ENCODE peak calls at places on chromosomes 5 and 9, in seven cellular contexts. One of them, this sample, is unnamed.

GRCh38 chr5:103617913-103618312 is 55.3 kb upstream of the NUDT12 start:
- DNase-seq in H9: no peak
- DNase-seq in neuronal stem cell: no peak
- DNase-seq in H1: no peak
- DNase-seq in mesendoderm: no peak
- DNase-seq in IMR-90: no peak
- DNase-seq in mesenchymal stem cell: no peak
- DNase-seq in this sample: no peak

GRCh38 chr9:70260007-70260443 is 1.2 kb downstream of the SMC5 start:
- DNase-seq in H9: no peak
- DNase-seq in neuronal stem cell: no peak
- DNase-seq in H1: no peak
- DNase-seq in mesendoderm: no peak
- DNase-seq in IMR-90: no peak
- DNase-seq in mesenchymal stem cell: no peak
- DNase-seq in this sample: peak

GRCh38 chr5:162956570-162956969 is 480.8 kb upstream of the CCNG1 start:
- DNase-seq in H9: no peak
- DNase-seq in neuronal stem cell: no peak
- DNase-seq in H1: no peak
- DNase-seq in mesendoderm: peak
- DNase-seq in IMR-90: no peak
- DNase-seq in mesenchymal stem cell: no peak
- DNase-seq in this sample: no peak

GRCh38 chr9:121498487-121499176 is 1.0 kb downstream of the GGTA1 start:
- DNase-seq in H9: peak
- DNase-seq in neuronal stem cell: peak
- DNase-seq in H1: peak
- DNase-seq in mesendoderm: peak
- DNase-seq in IMR-90: peak
- DNase-seq in mesenchymal stem cell: peak
- DNase-seq in this sample: peak

GRCh38 chr5:124735169-124735858 is 11.1 kb downstream of the ZNF608 start:
- DNase-seq in H9: peak
- DNase-seq in neuronal stem cell: no peak
- DNase-seq in H1: peak
- DNase-seq in mesendoderm: peak
- DNase-seq in IMR-90: no peak
- DNase-seq in mesenchymal stem cell: peak
- DNase-seq in this sample: peak

GRCh38 chr5:21711854-21712752 is 1141.0 kb downstream of the CDH12 start:
- DNase-seq in H9: no peak
- DNase-seq in neuronal stem cell: no peak
- DNase-seq in H1: no peak
- DNase-seq in mesendoderm: peak
- DNase-seq in IMR-90: peak
- DNase-seq in mesenchymal stem cell: no peak
- DNase-seq in this sample: peak

GRCh38 chr5:150503977-150504620 is 3.8 kb upstream of the NDST1 start:
- DNase-seq in H9: no peak
- DNase-seq in neuronal stem cell: no peak
- DNase-seq in H1: no peak
- DNase-seq in mesendoderm: no peak
- DNase-seq in IMR-90: no peak
- DNase-seq in mesenchymal stem cell: no peak
- DNase-seq in this sample: no peak

GRCh38 chr9:108443741-108444140 is 412.0 kb downstream of the ACTL7B start:
- DNase-seq in H9: no peak
- DNase-seq in neuronal stem cell: no peak
- DNase-seq in H1: no peak
- DNase-seq in mesendoderm: no peak
- DNase-seq in IMR-90: peak
- DNase-seq in mesenchymal stem cell: peak
- DNase-seq in this sample: no peak

GRCh38 chr9:81083062-81083461 is 606.3 kb downstream of the TLE1 start:
- DNase-seq in H9: peak
- DNase-seq in neuronal stem cell: peak
- DNase-seq in H1: no peak
- DNase-seq in mesendoderm: peak
- DNase-seq in IMR-90: peak
- DNase-seq in mesenchymal stem cell: peak
- DNase-seq in this sample: no peak

GRCh38 chr5:84119252-84119651 is 265.4 kb downstream of the EDIL3 start:
- DNase-seq in H9: no peak
- DNase-seq in neuronal stem cell: no peak
- DNase-seq in H1: no peak
- DNase-seq in mesendoderm: no peak
- DNase-seq in IMR-90: no peak
- DNase-seq in mesenchymal stem cell: no peak
- DNase-seq in this sample: no peak

GRCh38 chr9:92607088-92607487 is 62.8 kb downstream of the IPPK start:
- DNase-seq in H9: no peak
- DNase-seq in neuronal stem cell: no peak
- DNase-seq in H1: no peak
- DNase-seq in mesendoderm: no peak
- DNase-seq in IMR-90: peak
- DNase-seq in mesenchymal stem cell: peak
- DNase-seq in this sample: no peak

GRCh38 chr5:181215997-181216982 is 6.8 kb upstream of the TRIM41 start:
- DNase-seq in H9: peak
- DNase-seq in neuronal stem cell: no peak
- DNase-seq in H1: no peak
- DNase-seq in mesendoderm: no peak
- DNase-seq in IMR-90: no peak
- DNase-seq in mesenchymal stem cell: no peak
- DNase-seq in this sample: peak

GRCh38 chr9:114266969-114267368 is 55.9 kb upstream of the ORM1 start:
- DNase-seq in H9: no peak
- DNase-seq in neuronal stem cell: no peak
- DNase-seq in H1: no peak
- DNase-seq in mesendoderm: no peak
- DNase-seq in IMR-90: peak
- DNase-seq in mesenchymal stem cell: no peak
- DNase-seq in this sample: no peak
- H4K8ac ChIP-seq in H9: no peak
- H4K8ac ChIP-seq in neuronal stem cell: no peak
- H4K8ac ChIP-seq in H1: no peak
- H4K8ac ChIP-seq in mesendoderm: no peak
- H4K8ac ChIP-seq in IMR-90: no peak
- H4K8ac ChIP-seq in mesenchymal stem cell: no peak
- H4K8ac ChIP-seq in this sample: no peak

GRCh38 chr5:116448869-116449453 is 125.7 kb downstream of the SEMA6A start:
- DNase-seq in H9: no peak
- DNase-seq in neuronal stem cell: no peak
- DNase-seq in H1: no peak
- DNase-seq in mesendoderm: no peak
- DNase-seq in IMR-90: no peak
- DNase-seq in mesenchymal stem cell: no peak
- DNase-seq in this sample: no peak
- H4K8ac ChIP-seq in H9: no peak
- H4K8ac ChIP-seq in neuronal stem cell: no peak
- H4K8ac ChIP-seq in H1: no peak
- H4K8ac ChIP-seq in mesendoderm: no peak
- H4K8ac ChIP-seq in IMR-90: no peak
- H4K8ac ChIP-seq in mesenchymal stem cell: no peak
- H4K8ac ChIP-seq in this sample: no peak

GRCh38 chr9:136913701-136914438 is 27.6 kb downstream of the TRAF2 start:
- DNase-seq in H9: peak
- DNase-seq in neuronal stem cell: no peak
- DNase-seq in H1: no peak
- DNase-seq in mesendoderm: no peak
- DNase-seq in IMR-90: no peak
- DNase-seq in mesenchymal stem cell: no peak
- DNase-seq in this sample: no peak

GRCh38 chr9:136920069-136920468 is 24.5 kb downstream of the FBXW5 start:
- DNase-seq in H9: peak
- DNase-seq in neuronal stem cell: no peak
- DNase-seq in H1: no peak
- DNase-seq in mesendoderm: no peak
- DNase-seq in IMR-90: no peak
- DNase-seq in mesenchymal stem cell: no peak
- DNase-seq in this sample: no peak

GRCh38 chr9:136917902-136918301 is 26.6 kb downstream of the FBXW5 start:
- DNase-seq in H9: no peak
- DNase-seq in neuronal stem cell: no peak
- DNase-seq in H1: no peak
- DNase-seq in mesendoderm: no peak
- DNase-seq in IMR-90: no peak
- DNase-seq in mesenchymal stem cell: no peak
- DNase-seq in this sample: no peak

GRCh38 chr9:136915632-136916329 is 28.8 kb downstream of the FBXW5 start:
- DNase-seq in H9: no peak
- DNase-seq in neuronal stem cell: no peak
- DNase-seq in H1: no peak
- DNase-seq in mesendoderm: no peak
- DNase-seq in IMR-90: no peak
- DNase-seq in mesenchymal stem cell: no peak
- DNase-seq in this sample: no peak

GRCh38 chr9:136916330-136917184 is 28.0 kb downstream of the FBXW5 start:
- DNase-seq in H9: peak
- DNase-seq in neuronal stem cell: no peak
- DNase-seq in H1: no peak
- DNase-seq in mesendoderm: no peak
- DNase-seq in IMR-90: no peak
- DNase-seq in mesenchymal stem cell: no peak
- DNase-seq in this sample: no peak
- H4K8ac ChIP-seq in H9: no peak
- H4K8ac ChIP-seq in neuronal stem cell: no peak
- H4K8ac ChIP-seq in H1: peak
- H4K8ac ChIP-seq in mesendoderm: no peak
- H4K8ac ChIP-seq in IMR-90: no peak
- H4K8ac ChIP-seq in mesenchymal stem cell: peak
- H4K8ac ChIP-seq in this sample: no peak

DNA sequence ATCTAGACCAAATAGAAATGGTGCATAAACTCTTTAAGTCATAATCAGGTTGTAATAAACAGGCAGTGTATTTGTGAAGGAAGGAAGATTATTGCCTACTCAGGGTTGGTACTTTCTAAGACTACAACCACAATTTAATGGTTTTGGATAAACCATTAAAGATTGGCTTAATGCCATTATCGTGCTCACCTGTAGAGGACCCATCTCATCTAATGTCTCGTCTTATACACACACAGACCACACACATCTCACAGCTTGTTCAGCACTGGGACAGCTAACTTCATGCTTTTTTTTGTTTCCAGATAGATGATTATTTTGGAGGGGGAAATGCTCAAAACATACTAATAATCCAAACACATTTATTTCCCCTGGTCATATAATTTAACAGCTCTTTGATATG is 175.7 kb upstream of the SLC12A2 start:
- DNase-seq in H9: no peak
- DNase-seq in neuronal stem cell: no peak
- DNase-seq in H1: no peak
- DNase-seq in mesendoderm: no peak
- DNase-seq in IMR-90: no peak
- DNase-seq in mesenchymal stem cell: no peak
- DNase-seq in this sample: no peak
- H4K8ac ChIP-seq in H9: no peak
- H4K8ac ChIP-seq in neuronal stem cell: no peak
- H4K8ac ChIP-seq in H1: no peak
- H4K8ac ChIP-seq in mesendoderm: no peak
- H4K8ac ChIP-seq in IMR-90: no peak
- H4K8ac ChIP-seq in mesenchymal stem cell: no peak
- H4K8ac ChIP-seq in this sample: no peak

GRCh38 chr9:116953271-116953670 is 266.2 kb downstream of the TRIM32 start:
- DNase-seq in H9: no peak
- DNase-seq in neuronal stem cell: no peak
- DNase-seq in H1: no peak
- DNase-seq in mesendoderm: no peak
- DNase-seq in IMR-90: no peak
- DNase-seq in mesenchymal stem cell: no peak
- DNase-seq in this sample: peak
- H4K8ac ChIP-seq in H9: no peak
- H4K8ac ChIP-seq in neuronal stem cell: no peak
- H4K8ac ChIP-seq in H1: no peak
- H4K8ac ChIP-seq in mesendoderm: no peak
- H4K8ac ChIP-seq in IMR-90: no peak
- H4K8ac ChIP-seq in mesenchymal stem cell: no peak
- H4K8ac ChIP-seq in this sample: no peak

GRCh38 chr9:109473329-109473728 is 24.8 kb downstream of the PTPN3 start:
- DNase-seq in H9: no peak
- DNase-seq in neuronal stem cell: no peak
- DNase-seq in H1: no peak
- DNase-seq in mesendoderm: no peak
- DNase-seq in IMR-90: no peak
- DNase-seq in mesenchymal stem cell: no peak
- DNase-seq in this sample: peak

GRCh38 chr9:109474944-109475343 is 23.2 kb downstream of the PTPN3 start:
- DNase-seq in H9: no peak
- DNase-seq in neuronal stem cell: no peak
- DNase-seq in H1: no peak
- DNase-seq in mesendoderm: no peak
- DNase-seq in IMR-90: no peak
- DNase-seq in mesenchymal stem cell: no peak
- DNase-seq in this sample: no peak

GRCh38 chr9:109471994-109472393 is 26.1 kb downstream of the PTPN3 start:
- DNase-seq in H9: no peak
- DNase-seq in neuronal stem cell: no peak
- DNase-seq in H1: no peak
- DNase-seq in mesendoderm: no peak
- DNase-seq in IMR-90: no peak
- DNase-seq in mesenchymal stem cell: peak
- DNase-seq in this sample: no peak

GRCh38 chr9:109475526-109475925 is 22.6 kb downstream of the PTPN3 start:
- DNase-seq in H9: no peak
- DNase-seq in neuronal stem cell: no peak
- DNase-seq in H1: no peak
- DNase-seq in mesendoderm: no peak
- DNase-seq in IMR-90: no peak
- DNase-seq in mesenchymal stem cell: no peak
- DNase-seq in this sample: peak

DNA sequence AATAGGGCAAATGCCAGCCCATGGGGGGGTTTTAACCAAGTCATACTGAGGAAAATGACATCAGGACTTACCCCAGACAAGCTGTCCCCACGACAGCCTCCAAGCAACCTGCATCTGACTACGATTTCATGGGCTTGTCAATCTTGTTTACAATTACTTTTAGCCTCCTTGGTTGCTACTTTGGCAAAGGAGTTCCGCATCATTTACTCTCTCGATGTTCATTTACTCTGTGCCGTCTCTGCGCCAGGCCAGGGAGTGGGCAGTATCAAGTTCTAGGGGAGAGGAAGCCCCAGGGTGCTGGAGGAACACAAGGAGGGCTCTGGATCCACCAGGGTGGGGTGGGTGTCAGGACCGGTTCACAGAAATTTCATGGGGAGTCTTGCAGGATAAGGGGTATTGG is 23.9 kb downstream of the PTPN3 start:
- DNase-seq in H9: no peak
- DNase-seq in neuronal stem cell: no peak
- DNase-seq in H1: no peak
- DNase-seq in mesendoderm: no peak
- DNase-seq in IMR-90: no peak
- DNase-seq in mesenchymal stem cell: no peak
- DNase-seq in this sample: no peak
- H4K8ac ChIP-seq in H9: no peak
- H4K8ac ChIP-seq in neuronal stem cell: no peak
- H4K8ac ChIP-seq in H1: no peak
- H4K8ac ChIP-seq in mesendoderm: no peak
- H4K8ac ChIP-seq in IMR-90: no peak
- H4K8ac ChIP-seq in mesenchymal stem cell: no peak
- H4K8ac ChIP-seq in this sample: no peak